ENCODE peak calls at places on chromosomes 12 and 14, in five cellular contexts. One of them, this sample, is unnamed.

GRCh38 chr14:36068777-36069534 is 107.6 kb downstream of the PTCSC3 start:
- DNase-seq in adrenal gland: no peak
- DNase-seq in fibroblast of lung: peak; percentile 91
- DNase-seq in HCT116: no peak
- DNase-seq in upper lobe of right lung: no peak
- DNase-seq in this sample: peak; percentile 61

GRCh38 chr12:54759751-54760150 is 94.6 kb upstream of the MUCL1 start:
- DNase-seq in adrenal gland: no peak
- DNase-seq in fibroblast of lung: no peak
- DNase-seq in HCT116: peak; percentile 42
- DNase-seq in upper lobe of right lung: no peak
- DNase-seq in this sample: peak; percentile 74

GRCh38 chr12:76643438-76643837 is 83.9 kb upstream of the OSBPL8 start:
- DNase-seq in adrenal gland: no peak
- DNase-seq in fibroblast of lung: peak; percentile 25
- DNase-seq in HCT116: no peak
- DNase-seq in upper lobe of right lung: no peak
- DNase-seq in this sample: no peak

GRCh38 chr14:73785834-73786631 is 65.6 kb upstream of the PTGR2 start:
- DNase-seq in adrenal gland: peak; percentile 93
- DNase-seq in fibroblast of lung: peak; percentile 86
- DNase-seq in HCT116: peak; percentile 46
- DNase-seq in upper lobe of right lung: peak; percentile 88
- DNase-seq in this sample: peak; percentile 78

GRCh38 chr12:131458931-131459575 is 251.8 kb upstream of the SFSWAP start:
- DNase-seq in adrenal gland: peak; percentile 15
- DNase-seq in fibroblast of lung: no peak
- DNase-seq in HCT116: no peak
- DNase-seq in upper lobe of right lung: peak; percentile 46
- DNase-seq in this sample: no peak

GRCh38 chr14:103702095-103702494 is 13.2 kb downstream of the XRCC3 start:
- DNase-seq in adrenal gland: no peak
- DNase-seq in fibroblast of lung: no peak
- DNase-seq in HCT116: no peak
- DNase-seq in upper lobe of right lung: no peak
- DNase-seq in this sample: no peak

GRCh38 chr12:51926718-51927117 is 19.4 kb downstream of the ACVRL1 start:
- DNase-seq in adrenal gland: peak; percentile 79
- DNase-seq in fibroblast of lung: no peak
- DNase-seq in HCT116: peak; percentile 48
- DNase-seq in upper lobe of right lung: no peak
- DNase-seq in this sample: peak; percentile 54

GRCh38 chr12:47744005-47744651 is 14.6 kb downstream of the RAPGEF3 start:
- DNase-seq in adrenal gland: no peak
- DNase-seq in fibroblast of lung: no peak
- DNase-seq in HCT116: peak; percentile 75
- DNase-seq in upper lobe of right lung: peak; percentile 81
- DNase-seq in this sample: no peak

GRCh38 chr14:24052656-24053547 is 1.1 kb downstream of the CARMIL3 start:
- DNase-seq in adrenal gland: no peak
- DNase-seq in fibroblast of lung: no peak
- DNase-seq in HCT116: no peak
- DNase-seq in upper lobe of right lung: no peak
- DNase-seq in this sample: no peak

GRCh38 chr12:111758120-111758561 is 8.6 kb upstream of the ALDH2 start:
- DNase-seq in adrenal gland: no peak
- DNase-seq in fibroblast of lung: no peak
- DNase-seq in HCT116: no peak
- DNase-seq in upper lobe of right lung: peak; percentile 81
- DNase-seq in this sample: no peak

GRCh38 chr12:117231750-117232149 is 41.5 kb upstream of the FBXO21 start:
- DNase-seq in adrenal gland: no peak
- DNase-seq in fibroblast of lung: no peak
- DNase-seq in HCT116: peak; percentile 24
- DNase-seq in upper lobe of right lung: no peak
- DNase-seq in this sample: no peak

GRCh38 chr12:99455350-99456037 is 192.1 kb upstream of the GARIN6 start:
- DNase-seq in adrenal gland: peak; percentile 47
- DNase-seq in fibroblast of lung: peak; percentile 94
- DNase-seq in HCT116: peak; percentile 35
- DNase-seq in upper lobe of right lung: no peak
- DNase-seq in this sample: peak; percentile 52
- H3K9me3 ChIP-seq in adrenal gland: peaks cover 6% of the 10 kb centered on the region
- H3K9me3 ChIP-seq in fibroblast of lung: no peaks in the 10 kb centered on the region
- H3K9me3 ChIP-seq in HCT116: no peaks in the 10 kb centered on the region
- H3K9me3 ChIP-seq in upper lobe of right lung: peaks cover 4% of the 10 kb centered on the region
- H3K9me3 ChIP-seq in this sample: no peaks in the 10 kb centered on the region

DNA sequence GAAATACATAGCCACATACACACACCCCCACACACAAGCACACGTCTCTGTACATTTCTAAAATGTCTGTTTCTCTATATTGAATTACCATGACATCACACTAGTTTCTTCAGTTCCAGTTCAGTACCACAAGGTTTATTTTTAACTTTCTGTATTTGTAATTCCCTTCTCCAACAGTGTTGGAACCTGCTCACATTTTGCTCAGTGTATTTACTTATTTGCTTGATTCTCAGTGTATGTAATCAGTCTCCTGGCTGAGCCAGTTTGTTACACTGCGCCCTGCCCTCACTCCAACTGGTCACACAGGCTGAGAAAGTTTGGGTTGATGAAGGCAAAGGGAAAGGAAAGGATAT is 67.1 kb downstream of the MON2 start:
- DNase-seq in adrenal gland: no peak
- DNase-seq in fibroblast of lung: no peak
- DNase-seq in HCT116: no peak
- DNase-seq in upper lobe of right lung: no peak
- DNase-seq in this sample: no peak
- H3K36me3 ChIP-seq in adrenal gland: peaks cover 17% of the 10 kb centered on the region
- H3K36me3 ChIP-seq in fibroblast of lung: peaks cover 5% of the 10 kb centered on the region
- H3K36me3 ChIP-seq in HCT116: peaks cover 8% of the 10 kb centered on the region
- H3K36me3 ChIP-seq in upper lobe of right lung: peaks cover 47% of the 10 kb centered on the region
- H3K36me3 ChIP-seq in this sample: peaks cover 22% of the 10 kb centered on the region

GRCh38 chr14:105876829-105877228 is 350.4 kb downstream of the TMEM121 start:
- DNase-seq in adrenal gland: peak; percentile 52
- DNase-seq in fibroblast of lung: no peak
- DNase-seq in HCT116: no peak
- DNase-seq in upper lobe of right lung: no peak
- DNase-seq in this sample: no peak

GRCh38 chr14:105877645-105878044 is 351.3 kb downstream of the TMEM121 start:
- DNase-seq in adrenal gland: no peak
- DNase-seq in fibroblast of lung: no peak
- DNase-seq in HCT116: no peak
- DNase-seq in upper lobe of right lung: no peak
- DNase-seq in this sample: no peak

GRCh38 chr14:105878125-105878524 is 351.7 kb downstream of the TMEM121 start:
- DNase-seq in adrenal gland: peak; percentile 31
- DNase-seq in fibroblast of lung: no peak
- DNase-seq in HCT116: no peak
- DNase-seq in upper lobe of right lung: peak; percentile 52
- DNase-seq in this sample: no peak

GRCh38 chr14:105873870-105874512 is 347.6 kb downstream of the TMEM121 start:
- DNase-seq in adrenal gland: no peak
- DNase-seq in fibroblast of lung: no peak
- DNase-seq in HCT116: no peak
- DNase-seq in upper lobe of right lung: no peak
- DNase-seq in this sample: no peak

DNA sequence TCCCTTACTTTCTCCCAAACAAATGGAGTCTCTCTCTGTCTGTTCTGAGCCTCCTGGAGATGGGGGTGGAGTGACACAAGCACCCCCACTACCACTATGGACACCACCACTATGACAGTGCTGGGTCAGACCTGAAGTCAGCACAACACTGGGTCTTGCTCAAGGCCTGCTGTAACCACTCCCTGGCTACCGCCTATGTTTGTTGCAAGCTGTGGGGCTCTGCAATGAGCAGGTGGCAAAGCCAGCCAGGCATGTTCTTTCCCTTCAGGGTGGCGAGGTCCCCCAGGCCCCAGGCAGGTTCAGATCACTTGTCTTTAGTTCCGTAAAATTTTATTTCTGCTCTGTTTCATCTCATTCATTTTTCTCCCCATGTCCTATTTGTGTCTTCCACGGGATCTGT is 349.8 kb downstream of the TMEM121 start:
- DNase-seq in adrenal gland: peak; percentile 34
- DNase-seq in fibroblast of lung: no peak
- DNase-seq in HCT116: no peak
- DNase-seq in upper lobe of right lung: no peak
- DNase-seq in this sample: no peak
- H3K9me3 ChIP-seq in adrenal gland: no peaks in the 10 kb centered on the region
- H3K9me3 ChIP-seq in fibroblast of lung: no peaks in the 10 kb centered on the region
- H3K9me3 ChIP-seq in HCT116: no peaks in the 10 kb centered on the region
- H3K9me3 ChIP-seq in upper lobe of right lung: no peaks in the 10 kb centered on the region
- H3K9me3 ChIP-seq in this sample: no peaks in the 10 kb centered on the region

DNA sequence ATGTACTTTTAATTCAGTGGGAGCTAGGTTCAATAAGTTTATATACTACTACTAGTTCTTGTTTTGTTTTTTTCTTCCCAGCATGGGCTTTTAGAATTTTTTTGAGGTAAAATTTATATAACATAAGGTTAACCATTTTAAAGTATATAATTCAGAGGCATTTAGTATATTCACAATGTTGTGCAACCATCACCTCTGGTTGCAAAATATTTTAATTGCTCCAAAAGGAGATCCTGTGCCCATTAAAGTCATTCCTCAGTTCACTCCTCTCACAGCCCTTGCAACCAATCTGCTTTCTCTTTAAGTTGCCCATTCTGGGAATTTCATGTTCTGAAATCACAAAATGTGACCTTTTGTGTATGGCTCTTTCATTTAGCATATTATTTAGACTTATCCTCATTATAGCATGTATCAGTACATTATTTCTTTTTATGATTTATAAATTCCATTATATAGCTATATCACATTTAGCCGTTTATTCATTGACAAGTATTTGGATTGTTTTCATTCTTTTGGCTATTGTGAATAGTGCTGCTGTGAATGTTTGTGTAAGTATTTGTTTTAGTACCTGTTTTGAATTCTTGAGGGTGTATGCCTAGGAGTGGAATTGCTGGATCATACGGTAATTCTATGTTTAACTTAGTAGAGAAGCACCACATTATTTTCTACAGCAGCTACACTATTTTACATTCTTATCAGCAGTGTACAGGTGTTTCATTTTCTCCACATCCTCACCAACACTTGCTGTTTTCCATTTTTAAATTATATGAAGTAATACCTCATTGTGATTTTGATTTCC is 59.1 kb downstream of the ARHGAP5 start:
- DNase-seq in adrenal gland: no peak
- DNase-seq in fibroblast of lung: no peak
- DNase-seq in HCT116: no peak
- DNase-seq in upper lobe of right lung: no peak
- DNase-seq in this sample: no peak
- H3K36me3 ChIP-seq in adrenal gland: no peaks in the 10 kb centered on the region
- H3K36me3 ChIP-seq in fibroblast of lung: no peaks in the 10 kb centered on the region
- H3K36me3 ChIP-seq in HCT116: peaks cover 9% of the 10 kb centered on the region
- H3K36me3 ChIP-seq in upper lobe of right lung: no peaks in the 10 kb centered on the region
- H3K36me3 ChIP-seq in this sample: peaks cover 6% of the 10 kb centered on the region

GRCh38 chr12:34407813-34408212 is 385.5 kb downstream of the ALG10 start:
- DNase-seq in adrenal gland: no peak
- DNase-seq in fibroblast of lung: no peak
- DNase-seq in HCT116: no peak
- DNase-seq in upper lobe of right lung: no peak
- DNase-seq in this sample: no peak
- H3K9me3 ChIP-seq in adrenal gland: peaks cover under 1% of the 10 kb centered on the region
- H3K9me3 ChIP-seq in fibroblast of lung: no peaks in the 10 kb centered on the region
- H3K9me3 ChIP-seq in HCT116: no peaks in the 10 kb centered on the region
- H3K9me3 ChIP-seq in upper lobe of right lung: peaks cover 41% of the 10 kb centered on the region
- H3K9me3 ChIP-seq in this sample: peaks cover 74% of the 10 kb centered on the region

DNA sequence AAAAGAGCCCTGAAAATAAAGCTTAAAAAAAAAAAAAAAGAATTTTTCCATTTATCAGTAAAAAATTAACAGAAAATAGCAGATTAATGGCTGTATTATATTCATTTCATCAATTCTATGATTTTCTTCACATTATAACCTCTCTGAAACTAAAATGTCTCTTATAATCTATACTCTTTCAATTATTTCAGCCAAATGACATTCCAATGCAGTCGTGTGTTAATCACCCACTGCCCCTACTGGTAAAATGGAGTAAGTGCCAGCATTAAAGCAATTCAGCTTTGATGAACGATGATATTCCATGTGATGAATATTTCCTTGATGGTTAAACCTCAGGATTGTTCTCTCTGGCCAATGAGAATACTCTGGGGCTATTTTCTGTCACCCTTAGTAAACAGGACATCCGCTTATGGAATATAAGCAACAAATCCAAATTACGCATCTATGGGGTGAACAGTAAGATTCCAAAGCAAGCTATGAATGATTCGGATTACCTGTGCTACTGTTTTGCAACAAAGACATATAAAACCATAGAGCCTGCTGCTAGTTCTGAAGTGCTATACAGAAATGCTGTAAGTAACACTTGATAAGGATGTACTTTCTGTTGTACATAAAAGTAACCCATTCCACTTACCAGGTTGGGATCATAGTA is 20.3 kb upstream of the SYCP3 start:
- DNase-seq in adrenal gland: no peak
- DNase-seq in fibroblast of lung: peak; percentile 15
- DNase-seq in HCT116: peak; percentile 13
- DNase-seq in upper lobe of right lung: no peak
- DNase-seq in this sample: peak; percentile 57
- H3K36me3 ChIP-seq in adrenal gland: peaks cover 3% of the 10 kb centered on the region
- H3K36me3 ChIP-seq in fibroblast of lung: peaks cover 2% of the 10 kb centered on the region
- H3K36me3 ChIP-seq in HCT116: peaks cover 10% of the 10 kb centered on the region
- H3K36me3 ChIP-seq in upper lobe of right lung: peaks cover 69% of the 10 kb centered on the region
- H3K36me3 ChIP-seq in this sample: peaks cover 3% of the 10 kb centered on the region

GRCh38 chr12:61037792-61038191 is 1222.4 kb upstream of the USP15 start:
- DNase-seq in adrenal gland: no peak
- DNase-seq in fibroblast of lung: no peak
- DNase-seq in HCT116: no peak
- DNase-seq in upper lobe of right lung: no peak
- DNase-seq in this sample: no peak
- H3K9me3 ChIP-seq in adrenal gland: no peaks in the 10 kb centered on the region
- H3K9me3 ChIP-seq in fibroblast of lung: no peaks in the 10 kb centered on the region
- H3K9me3 ChIP-seq in HCT116: no peaks in the 10 kb centered on the region
- H3K9me3 ChIP-seq in upper lobe of right lung: no peaks in the 10 kb centered on the region
- H3K9me3 ChIP-seq in this sample: no peaks in the 10 kb centered on the region

This sample was measured in A673.